ENCODE peak calls at places on chromosomes 4 and X, in four cellular contexts. One of them, this sample, is unnamed.

GRCh38 chr4:3257691-3258482 is 8.9 kb downstream of the MSANTD1 start:
- DNase-seq in neural crest cell: no peak
- DNase-seq in B cell: peak; percentile 34
- DNase-seq in effector CD4-positive, alpha-beta T cell: no peak
- DNase-seq in this sample: no peak

GRCh38 chr4:156255205-156255604 is 301.5 kb upstream of the CTSO start:
- DNase-seq in B cell: no peak
- DNase-seq in neural crest cell: no peak
- DNase-seq in effector CD4-positive, alpha-beta T cell: no peak
- DNase-seq in this sample: no peak

GRCh38 chr4:26557164-26557563 is 26.7 kb upstream of the TBC1D19 start:
- DNase-seq in effector CD4-positive, alpha-beta T cell: no peak
- DNase-seq in B cell: no peak
- DNase-seq in neural crest cell: no peak
- DNase-seq in this sample: no peak

GRCh38 chrX:134484039-134484438 is 24.1 kb downstream of the HPRT1 start:
- DNase-seq in effector CD4-positive, alpha-beta T cell: no peak
- DNase-seq in B cell: peak; percentile 29
- DNase-seq in neural crest cell: no peak
- DNase-seq in this sample: peak; percentile 25

GRCh38 chr4:55127521-55127920 is 2.1 kb upstream of the KDR start:
- DNase-seq in neural crest cell: no peak
- DNase-seq in B cell: no peak
- DNase-seq in effector CD4-positive, alpha-beta T cell: no peak
- DNase-seq in this sample: no peak

GRCh38 chrX:72545990-72546389 is 26.7 kb downstream of the HDAC8 start:
- DNase-seq in effector CD4-positive, alpha-beta T cell: no peak
- DNase-seq in neural crest cell: no peak
- DNase-seq in B cell: no peak
- DNase-seq in this sample: no peak

GRCh38 chr4:99537674-99538073 is 26.2 kb downstream of the TRMT10A start:
- DNase-seq in effector CD4-positive, alpha-beta T cell: no peak
- DNase-seq in B cell: no peak
- DNase-seq in neural crest cell: no peak
- DNase-seq in this sample: no peak

GRCh38 chr4:72295966-72296557 is 264.3 kb downstream of the NPFFR2 start:
- DNase-seq in neural crest cell: no peak
- DNase-seq in B cell: no peak
- DNase-seq in effector CD4-positive, alpha-beta T cell: no peak
- DNase-seq in this sample: no peak

GRCh38 chr4:41418444-41418843 is 119.5 kb upstream of the LIMCH1 start:
- DNase-seq in effector CD4-positive, alpha-beta T cell: no peak
- DNase-seq in B cell: no peak
- DNase-seq in neural crest cell: no peak
- DNase-seq in this sample: no peak

GRCh38 chrX:118963159-118963558 is 11.3 kb upstream of the LONRF3 start:
- DNase-seq in neural crest cell: no peak
- DNase-seq in B cell: no peak
- DNase-seq in effector CD4-positive, alpha-beta T cell: no peak
- DNase-seq in this sample: no peak

GRCh38 chrX:17635231-17635630 is 102.1 kb upstream of the SCML1 start:
- DNase-seq in effector CD4-positive, alpha-beta T cell: no peak
- DNase-seq in B cell: no peak
- DNase-seq in neural crest cell: peak; percentile 70
- DNase-seq in this sample: no peak

GRCh38 chr4:110631582-110632505 is 9.0 kb upstream of the PITX2 start:
- DNase-seq in effector CD4-positive, alpha-beta T cell: no peak
- DNase-seq in B cell: peak; percentile 44
- DNase-seq in neural crest cell: peak; percentile 74
- DNase-seq in this sample: no peak

GRCh38 chr4:74319506-74319905 is 11.2 kb downstream of the EPGN start:
- DNase-seq in neural crest cell: no peak
- DNase-seq in effector CD4-positive, alpha-beta T cell: no peak
- DNase-seq in B cell: no peak
- DNase-seq in this sample: no peak

GRCh38 chr4:159384619-159385018 is 281.7 kb downstream of the RAPGEF2 start:
- DNase-seq in effector CD4-positive, alpha-beta T cell: no peak
- DNase-seq in B cell: no peak
- DNase-seq in neural crest cell: no peak
- DNase-seq in this sample: no peak

GRCh38 chrX:30652527-30653414 is 452 bp upstream of the GK start:
- DNase-seq in effector CD4-positive, alpha-beta T cell: peak; percentile 82
- DNase-seq in neural crest cell: peak; percentile 96
- DNase-seq in B cell: peak; percentile 94
- DNase-seq in this sample: peak; percentile 87

GRCh38 chr4:157358851-157359250 is 138.3 kb downstream of the GRIA2 start:
- DNase-seq in effector CD4-positive, alpha-beta T cell: no peak
- DNase-seq in B cell: no peak
- DNase-seq in neural crest cell: no peak
- DNase-seq in this sample: no peak

GRCh38 chrX:44105228-44105913 is 132.2 kb upstream of the NDP start:
- DNase-seq in neural crest cell: no peak
- DNase-seq in effector CD4-positive, alpha-beta T cell: no peak
- DNase-seq in B cell: no peak
- DNase-seq in this sample: no peak

GRCh38 chrX:129565046-129565649 is 25.1 kb downstream of the OCRL start:
- DNase-seq in effector CD4-positive, alpha-beta T cell: no peak
- DNase-seq in neural crest cell: no peak
- DNase-seq in B cell: no peak
- DNase-seq in this sample: no peak

GRCh38 chrX:19758536-19758935 is 128.9 kb downstream of the SH3KBP1 start:
- DNase-seq in effector CD4-positive, alpha-beta T cell: no peak
- DNase-seq in neural crest cell: no peak
- DNase-seq in B cell: peak; percentile 54
- DNase-seq in this sample: no peak

GRCh38 chrX:30513284-30513683 is 64.3 kb downstream of the TASL start:
- DNase-seq in effector CD4-positive, alpha-beta T cell: no peak
- DNase-seq in B cell: peak; percentile 7
- DNase-seq in neural crest cell: no peak
- DNase-seq in this sample: no peak

GRCh38 chrX:96924581-96924980 is 40.9 kb downstream of the RPA4 start:
- DNase-seq in B cell: no peak
- DNase-seq in effector CD4-positive, alpha-beta T cell: no peak
- DNase-seq in neural crest cell: no peak
- DNase-seq in this sample: no peak

GRCh38 chr4:165461176-165461835 is 82.5 kb downstream of the CPE start:
- DNase-seq in effector CD4-positive, alpha-beta T cell: no peak
- DNase-seq in neural crest cell: no peak
- DNase-seq in B cell: no peak
- DNase-seq in this sample: no peak

GRCh38 chr4:151043803-151044535 is 28.9 kb upstream of the LRBA start:
- DNase-seq in neural crest cell: no peak
- DNase-seq in B cell: no peak
- DNase-seq in effector CD4-positive, alpha-beta T cell: no peak
- DNase-seq in this sample: no peak

GRCh38 chr4:173014113-173014558 is 154.5 kb upstream of the GALNT7 start:
- DNase-seq in neural crest cell: peak; percentile 22
- DNase-seq in effector CD4-positive, alpha-beta T cell: no peak
- DNase-seq in B cell: no peak
- DNase-seq in this sample: no peak

GRCh38 chr4:126306152-126306869 is 991.6 kb downstream of the FAT4 start:
- DNase-seq in neural crest cell: no peak
- DNase-seq in B cell: no peak
- DNase-seq in effector CD4-positive, alpha-beta T cell: no peak
- DNase-seq in this sample: no peak

This sample was measured in CD8-positive, alpha-beta memory T cell.